ENCODE peak calls at places on chromosomes 2 and 18, in ten cellular contexts. C is cardiac fibroblast, H is left ventricle myocardium inferior, G is upper lobe of right lung, T is memory B cell, K is nephron progenitor cell, P is Peyer's patch, E is frontal cortex, R is skeletal muscle cell, B is A549. Q is an unnamed sample.

GRCh38 chr2:205712508-205712907 is 30.2 kb downstream of the NRP2 start:
- DNase-seq in P (no peak), E (no peak), B (no peak), T (no peak), C (peak), R (peak), H (no peak), K (no peak), G (no peak), Q (peak)

GRCh38 chr2:118774458-118775133 is 72.9 kb downstream of the EN1 start:
- DNase-seq in R (no peak), G (peak), T (no peak), B (peak), P (peak), K (peak), H (peak), C (peak), E (peak), Q (peak)

GRCh38 chr2:7594211-7594610 is 677.0 kb downstream of the RNF144A start:
- DNase-seq in C (no peak), E (no peak), H (no peak), B (no peak), G (no peak), T (no peak), R (no peak), K (no peak), P (no peak), Q (no peak)

GRCh38 chr2:239357954-239358754 is 42.7 kb downstream of the HDAC4 start:
- DNase-seq in G (no peak), T (no peak), R (no peak), H (no peak), B (no peak), E (no peak), C (peak), K (no peak), P (no peak), Q (peak)

GRCh38 chr2:78147466-78147865 is 625.3 kb upstream of the LRRTM4 start:
- DNase-seq in T (no peak), K (no peak), E (no peak), C (no peak), G (no peak), R (no peak), H (no peak), B (no peak), P (no peak), Q (no peak)

GRCh38 chr18:37582306-37582705 is 16.7 kb upstream of the CELF4 start:
- DNase-seq in H (no peak), T (no peak), C (no peak), E (no peak), B (no peak), R (no peak), G (no peak), P (no peak), K (no peak), Q (no peak)

GRCh38 chr2:198483046-198483445 is 678.7 kb downstream of the PLCL1 start:
- DNase-seq in T (no peak), K (no peak), C (no peak), R (no peak), P (no peak), G (no peak), H (no peak), E (no peak), B (no peak), Q (no peak)

GRCh38 chr2:20450201-20451108 is 3.6 kb downstream of the RHOB start:
- DNase-seq in G (no peak), B (no peak), R (peak), P (no peak), E (peak), H (peak), T (no peak), C (peak), K (no peak), Q (peak)

GRCh38 chr2:195317533-195317932 is 339.5 kb upstream of the SLC39A10 start:
- DNase-seq in K (no peak), B (no peak), H (no peak), C (no peak), E (no peak), R (no peak), G (no peak), P (no peak), T (no peak), Q (no peak)

GRCh38 chr18:75132471-75132870 is 76.5 kb downstream of the PTGR3 start:
- DNase-seq in B (no peak), P (no peak), R (no peak), K (no peak), T (no peak), H (no peak), G (no peak), C (no peak), E (no peak), Q (no peak)

GRCh38 chr2:204862809-204863208 is 317.5 kb downstream of the PARD3B start:
- DNase-seq in T (no peak), C (no peak), G (no peak), H (no peak), B (no peak), K (no peak), E (no peak), R (no peak), P (no peak), Q (no peak)

GRCh38 chr18:7388752-7389151 is 157.9 kb downstream of the LRRC30 start:
- DNase-seq in B (no peak), R (no peak), C (no peak), P (no peak), K (no peak), E (no peak), T (no peak), H (no peak), G (no peak), Q (no peak)

GRCh38 chr2:37110306-37111212 is 26.2 kb downstream of the GPATCH11 start:
- DNase-seq in P (no peak), E (no peak), R (no peak), H (no peak), B (no peak), G (no peak), T (no peak), C (no peak), K (no peak), Q (no peak)

GRCh38 chr18:38198956-38199355 is 633.4 kb upstream of the CELF4 start:
- DNase-seq in K (no peak), R (no peak), T (no peak), C (no peak), B (no peak), E (no peak), G (no peak), H (no peak), P (no peak), Q (no peak)

GRCh38 chr2:24164416-24164973 is 10.4 kb upstream of the FAM228A start:
- DNase-seq in E (no peak), K (peak), P (no peak), T (peak), R (no peak), C (peak), G (peak), B (peak), H (peak), Q (peak)

GRCh38 chr2:207095963-207096362 is 69.8 kb downstream of the KLF7 start:
- DNase-seq in G (no peak), R (no peak), T (no peak), H (no peak), K (no peak), P (no peak), B (no peak), C (no peak), E (no peak), Q (no peak)

GRCh38 chr2:148860037-148860436 is 15.0 kb upstream of the KIF5C start:
- DNase-seq in H (no peak), T (no peak), P (no peak), G (no peak), C (no peak), R (no peak), B (no peak), K (no peak), E (no peak), Q (peak)